ENCODE peak calls at places on chromosomes 13 and 19, in five cellular contexts. A is mesendoderm, E is neural progenitor cell, L is GM23248, G is HepG2. M is an unnamed sample.

GRCh38 chr13:31048521-31048920 is 113.2 kb downstream of the HSPH1 start:
- DNase-seq in E (peak; percentile 18), A (peak; percentile 81), G (no peak), L (no peak), M (no peak)

GRCh38 chr19:6453951-6454565 is 5.5 kb downstream of the SLC25A23 start:
- DNase-seq in L (no peak), A (no peak), E (no peak), G (no peak), M (no peak)

GRCh38 chr19:51807111-51807701 is 12.2 kb downstream of the FPR3 start:
- DNase-seq in L (peak; percentile 32), A (peak; percentile 98), G (peak; percentile 52), E (no peak), M (no peak)

GRCh38 chr19:4018140-4018613 is 10.6 kb downstream of the PIAS4 start:
- DNase-seq in A (no peak), E (no peak), L (no peak), G (no peak), M (no peak)

GRCh38 chr19:7550987-7551761 is 15.7 kb downstream of the PNPLA6 start:
- DNase-seq in G (no peak), L (peak; percentile 53), A (peak; percentile 99), E (peak; percentile 97), M (no peak)

GRCh38 chr19:19211499-19212432 is at the start of gene NCAN:
- DNase-seq in E (peak; percentile 90), A (peak; percentile 48), G (no peak), L (no peak), M (no peak)

GRCh38 chr19:17210296-17210695 is 4.9 kb upstream of the USE1 start:
- DNase-seq in L (peak; percentile 47), G (no peak), E (no peak), A (no peak), M (no peak)

GRCh38 chr19:15812059-15812722 is 3.3 kb downstream of the OR10H1 start:
- DNase-seq in L (no peak), G (no peak), A (no peak), E (no peak), M (no peak)

GRCh38 chr13:48707405-48707804 is 53.7 kb downstream of the CYSLTR2 start:
- DNase-seq in L (no peak), G (no peak), A (no peak), E (no peak), M (no peak)

GRCh38 chr19:13076320-13076719 is 26.3 kb downstream of the LYL1 start:
- DNase-seq in E (no peak), G (no peak), A (no peak), L (no peak), M (no peak)

GRCh38 chr13:29402168-29402621 is 193.3 kb downstream of the SLC7A1 start:
- DNase-seq in G (no peak), A (no peak), L (no peak), E (no peak), M (peak; percentile 39)

GRCh38 chr19:40512473-40513344 is 45.9 kb downstream of the SPTBN4 start:
- DNase-seq in E (peak; percentile 81), A (peak; percentile 55), G (no peak), L (peak; percentile 65), M (no peak)

GRCh38 chr13:91154553-91154952 is 192.9 kb upstream of the MIR17HG start:
- DNase-seq in L (no peak), G (no peak), A (peak; percentile 46), E (no peak), M (peak; percentile 55)

GRCh38 chr13:110524484-110525254 is 36.9 kb downstream of the RAB20 start:
- DNase-seq in L (no peak), E (no peak), G (no peak), A (no peak), M (no peak)

GRCh38 chr19:44607917-44608316 is 5.4 kb upstream of the IGSF23 start:
- DNase-seq in E (no peak), G (no peak), L (no peak), A (no peak), M (no peak)

GRCh38 chr13:24644051-24644450 is 36.2 kb upstream of the ATP12A start:
- DNase-seq in A (no peak), G (no peak), E (no peak), L (peak; percentile 24), M (peak; percentile 45)

GRCh38 chr19:18660051-18660910 is 23.2 kb upstream of the CRTC1 start:
- DNase-seq in A (no peak), G (no peak), E (no peak), L (peak; percentile 37), M (peak; percentile 72)

GRCh38 chr19:18220632-18221275 is 5.5 kb downstream of the PDE4C start:
- DNase-seq in E (peak; percentile 78), G (no peak), A (peak; percentile 81), L (no peak), M (no peak)

GRCh38 chr13:23867027-23867491 is 22.1 kb downstream of the MIPEP start:
- DNase-seq in A (peak; percentile 85), L (peak; percentile 78), G (no peak), E (peak; percentile 18), M (peak; percentile 60)

GRCh38 chr13:110348309-110348625 is 41.2 kb downstream of the COL4A2 start:
- DNase-seq in A (no peak), E (no peak), G (no peak), L (no peak), M (no peak)

GRCh38 chr13:62643799-62644484 is 1228.3 kb upstream of the PCDH20 start:
- DNase-seq in E (peak; percentile 49), G (no peak), A (no peak), L (no peak), M (no peak)

GRCh38 chr13:65656740-65657329 is 1573.3 kb downstream of the PCDH9 start:
- DNase-seq in E (no peak), A (no peak), L (peak; percentile 6), G (no peak), M (peak; percentile 3)

GRCh38 chr19:16293133-16294085 is 31.2 kb upstream of the KLF2 start:
- DNase-seq in A (no peak), E (no peak), L (peak; percentile 98), G (no peak), M (peak; percentile 96)

GRCh38 chr13:46321494-46322225 is 65.4 kb downstream of the RUBCNL start:
- DNase-seq in A (peak; percentile 73), L (peak; percentile 79), G (peak; percentile 18), E (peak; percentile 73), M (peak; percentile 28)

GRCh38 chr19:29285878-29286277 is 72.9 kb upstream of the UQCRFS1 start:
- DNase-seq in G (no peak), A (peak; percentile 74), E (peak; percentile 76), L (peak; percentile 16), M (no peak)

GRCh38 chr13:110371550-110372465 is 64.7 kb downstream of the COL4A2 start:
- DNase-seq in L (no peak), E (no peak), G (no peak), A (no peak), M (peak; percentile 59)

GRCh38 chr19:18648971-18649310 is 12.1 kb downstream of the KLHL26 start:
- DNase-seq in G (no peak), E (no peak), L (no peak), A (no peak), M (no peak)

GRCh38 chr13:110628477-110628793 is 13.1 kb downstream of the NAXD start:
- DNase-seq in L (no peak), E (no peak), A (no peak), G (no peak), M (peak; percentile 58)

GRCh38 chr19:33436360-33437345 is 63.1 kb downstream of the CEBPG start:
- DNase-seq in E (no peak), G (no peak), A (no peak), L (no peak), M (no peak)

GRCh38 chr19:49761625-49762311 is 1.3 kb downstream of the TSKS start:
- DNase-seq in A (peak; percentile 82), G (peak; percentile 25), L (peak; percentile 86), E (no peak), M (no peak)
- H3K9ac ChIP-seq in A (no peak overlapping the region), G (no peak overlapping the region), L (peak overlapping the region; percentile 71), E (no peak overlapping the region), M (no peak overlapping the region)

DNA sequence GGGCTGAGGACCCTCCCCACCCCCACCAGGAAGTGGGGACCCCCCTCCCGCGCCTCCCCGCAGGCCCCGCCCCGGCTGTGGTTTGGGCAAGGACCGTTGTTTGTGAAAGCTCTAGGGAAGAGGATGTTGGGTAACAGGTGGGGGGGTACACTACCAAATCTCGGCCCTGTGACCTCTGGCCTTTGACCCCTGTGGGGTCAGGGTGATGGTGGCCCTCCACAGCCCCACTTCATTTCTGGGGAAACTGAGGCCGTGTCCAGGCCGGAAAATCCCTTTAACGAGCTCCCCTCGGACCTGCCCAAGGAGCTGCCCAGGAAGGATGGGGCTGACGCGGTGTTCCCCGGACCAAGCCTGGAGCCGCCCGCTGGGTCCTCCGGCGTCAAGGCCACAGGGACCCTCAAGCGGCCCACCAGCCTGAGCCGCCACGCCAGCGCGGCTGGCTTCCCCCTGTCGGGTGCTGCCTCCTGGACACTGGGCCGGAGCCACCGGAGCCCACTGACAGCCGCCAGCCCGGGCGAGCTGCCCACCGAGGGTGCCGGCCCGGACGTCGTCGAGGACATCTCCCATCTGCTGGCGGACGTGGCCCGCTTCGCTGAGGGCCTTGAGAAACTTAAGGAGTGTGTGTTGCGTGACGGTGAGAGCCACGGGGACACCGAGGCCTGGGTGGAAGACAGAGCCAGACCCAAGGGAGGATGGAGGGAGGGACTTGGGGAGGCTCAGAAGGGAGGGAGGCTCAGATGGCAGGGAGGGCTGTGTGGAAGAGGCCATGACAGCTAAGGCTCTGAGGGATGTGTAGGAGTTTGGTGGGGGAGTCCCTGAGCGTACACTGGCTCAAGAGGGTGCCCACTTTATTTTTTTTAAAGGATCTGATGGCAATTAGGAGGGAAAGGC is 1.4 kb downstream of the ARHGAP45 start:
- DNase-seq in L (no peak), A (no peak), E (no peak), G (no peak), M (no peak)
- H3K4me2 ChIP-seq in L (no peak overlapping the region), A (no peak overlapping the region), E (no peak overlapping the region), G (peak overlapping the region; percentile 86), M (no peak overlapping the region)

DNA sequence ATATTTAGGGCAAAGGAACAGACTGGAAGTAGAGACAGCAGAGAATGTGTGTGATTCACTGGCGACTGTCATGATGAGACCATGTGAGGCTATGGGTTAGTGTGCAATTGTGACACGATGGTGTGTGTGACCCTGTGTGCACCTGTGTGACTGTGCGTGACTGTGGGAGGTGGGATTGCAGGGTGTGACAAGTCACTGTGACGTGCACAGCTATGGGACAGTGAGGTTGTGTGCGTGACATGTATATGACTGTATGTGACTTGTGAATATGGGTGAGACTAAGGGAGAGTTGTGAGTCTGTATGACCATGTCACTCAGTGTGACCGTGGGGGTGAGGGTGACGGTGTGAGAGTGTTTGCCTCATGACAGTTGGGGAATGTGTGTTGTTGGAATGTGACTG is 3.4 kb upstream of the GIPR start:
- DNase-seq in E (no peak), A (no peak), G (no peak), L (no peak), M (no peak)
- H3K9ac ChIP-seq in E (no peak overlapping the region), A (no peak overlapping the region), G (no peak overlapping the region), L (no peak overlapping the region), M (no peak overlapping the region)

DNA sequence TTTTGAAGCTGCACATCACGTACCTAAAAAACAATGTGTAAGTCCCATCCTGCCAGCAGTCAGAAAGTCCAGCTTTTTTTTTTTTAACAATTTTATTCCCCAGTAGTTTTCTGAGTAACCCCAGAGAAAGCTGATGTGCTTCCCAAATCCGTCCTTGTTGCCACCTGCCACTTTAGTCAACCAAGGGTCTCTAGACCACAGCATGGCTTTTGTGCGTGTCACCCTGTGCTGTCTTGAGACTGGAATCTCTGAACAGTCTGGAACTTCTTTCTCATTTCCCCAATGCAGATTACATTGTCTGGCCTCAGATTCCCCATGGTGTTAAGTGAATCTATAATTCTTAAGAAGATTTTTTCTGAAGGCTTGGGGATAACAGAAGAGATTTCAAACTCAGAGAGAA is 289.2 kb upstream of the KLF12 start:
- DNase-seq in A (no peak), G (no peak), L (no peak), E (no peak), M (peak; percentile 20)
- H3K4me2 ChIP-seq in A (no peak overlapping the region), G (no peak overlapping the region), L (no peak overlapping the region), E (no peak overlapping the region), M (no peak overlapping the region)